ENCODE peak calls at places on chromosomes 5 and 9, in ten cellular contexts. O is cardiac muscle cell; T is astrocyte of the cerebellum; X is caudate nucleus; J is brain microvascular endothelial cell; Z is HuH-7.5; R is activated CD4-positive, alpha-beta T cell treated with anti-CD3 and anti-CD28 coated beads for 36 hours; C is foreskin fibroblast; P is NCI-H510A; K is natural killer cell. H is an unnamed sample.
A peak's percentile ranks its signal among the peaks of the same experiment; 100 is the strongest.

GRCh38 chr5:133423618-133424282 is 188.6 kb downstream of the FSTL4 start:
- DNase-seq in O (peak; percentile 57), T (no peak), X (peak; percentile 48), J (peak; percentile 31), Z (peak; percentile 51), R (peak; percentile 87), C (peak; percentile 21), P (no peak), K (peak; percentile 52), H (no peak)

GRCh38 chr9:93657331-93658111 is 81.1 kb downstream of the PHF2 start:
- DNase-seq in O (no peak), T (no peak), X (no peak), J (no peak), Z (no peak), R (peak; percentile 1), C (no peak), P (no peak), K (no peak), H (no peak)

GRCh38 chr5:10701567-10702039 is 59.4 kb downstream of the DAP start:
- DNase-seq in O (peak; percentile 63), T (no peak), X (peak; percentile 16), J (peak; percentile 56), Z (peak; percentile 52), R (peak; percentile 57), C (no peak), P (no peak), K (no peak), H (peak; percentile 17)

GRCh38 chr5:139417214-139417613 is 13.3 kb upstream of the SPATA24 start:
- DNase-seq in O (no peak), T (no peak), X (peak; percentile 33), J (no peak), Z (no peak), R (no peak), C (no peak), P (no peak), K (no peak), H (no peak)

GRCh38 chr5:63820557-63820956 is 141.7 kb downstream of the HTR1A start:
- DNase-seq in O (no peak), T (no peak), X (no peak), J (no peak), Z (no peak), R (no peak), C (no peak), P (peak; percentile 21), K (no peak), H (peak; percentile 9)

GRCh38 chr5:72465601-72466563 is 41.3 kb downstream of the ZNF366 start:
- DNase-seq in O (peak; percentile 32), T (no peak), X (no peak), J (peak; percentile 65), Z (no peak), R (peak; percentile 40), C (peak; percentile 54), P (no peak), K (no peak), H (no peak)

GRCh38 chr5:156529902-156530301 is 202.9 kb downstream of the SGCD start:
- DNase-seq in O (peak; percentile 1), T (no peak), X (no peak), J (no peak), Z (no peak), R (no peak), C (no peak), P (no peak), K (no peak), H (no peak)

GRCh38 chr9:68725070-68725469 is 20.0 kb downstream of the PIP5K1B start:
- DNase-seq in O (no peak), T (no peak), X (no peak), J (no peak), Z (no peak), R (no peak), C (no peak), P (no peak), K (no peak), H (no peak)

GRCh38 chr5:145324101-145324500 is 511.0 kb downstream of the PRELID2 start:
- DNase-seq in O (no peak), T (no peak), X (no peak), J (no peak), Z (no peak), R (no peak), C (no peak), P (no peak), K (no peak), H (no peak)

GRCh38 chr5:112957970-112958773 is 18.4 kb upstream of the DCP2 start:
- DNase-seq in O (peak; percentile 93), T (peak; percentile 98), X (peak; percentile 3), J (peak; percentile 97), Z (no peak), R (peak; percentile 60), C (peak; percentile 97), P (no peak), K (no peak), H (no peak)

GRCh38 chr5:147140558-147140957 is 94.3 kb upstream of the STK32A start:
- DNase-seq in O (no peak), T (no peak), X (no peak), J (no peak), Z (peak; percentile 1), R (no peak), C (no peak), P (peak; percentile 45), K (no peak), H (peak; percentile 83)

GRCh38 chr5:65721050-65721774 is 697 bp downstream of the SGTB start:
- DNase-seq in O (peak; percentile 77), T (peak; percentile 66), X (peak; percentile 42), J (peak; percentile 73), Z (peak; percentile 39), R (peak; percentile 46), C (peak; percentile 71), P (peak; percentile 23), K (no peak), H (no peak)

GRCh38 chr9:2107906-2108451 is 92.8 kb downstream of the SMARCA2 start:
- DNase-seq in O (peak; percentile 28), T (no peak), X (no peak), J (no peak), Z (no peak), R (no peak), C (no peak), P (no peak), K (no peak), H (no peak)

GRCh38 chr9:75378036-75378435 is 289.7 kb downstream of the OSTF1 start:
- DNase-seq in O (no peak), T (no peak), X (no peak), J (peak; percentile 88), Z (peak; percentile 8), R (no peak), C (no peak), P (no peak), K (no peak), H (no peak)

GRCh38 chr5:154800582-154800981 is 45.4 kb downstream of the LARP1 start:
- DNase-seq in O (no peak), T (no peak), X (no peak), J (no peak), Z (no peak), R (no peak), C (no peak), P (no peak), K (no peak), H (no peak)

GRCh38 chr5:36507332-36507952 is 99.0 kb upstream of the SLC1A3 start:
- DNase-seq in O (peak; percentile 82), T (peak; percentile 63), X (peak; percentile 52), J (peak; percentile 61), Z (peak; percentile 60), R (peak; percentile 87), C (peak; percentile 53), P (peak; percentile 20), K (peak; percentile 61), H (peak; percentile 37)